ENCODE peak calls at places on chromosome 17, in eight cellular contexts. T is Panc1, V is pulmonary artery endothelial cell, M is tibial artery, N is midbrain, J is OCI-LY7, H is lower leg skin, F is fibroblast of villous mesenchyme. O is an unnamed sample.

GRCh38 chr17:80036715-80037477 is 454 bp downstream of the CCDC40 start:
- DNase-seq in T (no peak), V (no peak), M (no peak), N (no peak), J (no peak), H (peak), F (peak), O (no peak)

GRCh38 chr17:46942441-46943217 is 19.7 kb downstream of the GOSR2 start:
- DNase-seq in T (peak), V (peak), M (peak), N (peak), J (peak), H (peak), F (peak), O (no peak)

GRCh38 chr17:2405247-2405926 is 4.5 kb upstream of the MNT start:
- DNase-seq in T (no peak), V (no peak), M (no peak), N (no peak), J (no peak), H (peak), F (peak), O (no peak)

GRCh38 chr17:66932295-66932694 is 32.2 kb upstream of the CACNG4 start:
- DNase-seq in T (no peak), V (no peak), M (no peak), N (no peak), J (no peak), H (no peak), F (no peak), O (no peak)

GRCh38 chr17:149897-150575 is 12.7 kb downstream of the SCGB1C2 start:
- DNase-seq in T (no peak), V (no peak), M (peak), N (no peak), J (no peak), H (peak), F (no peak), O (no peak)

GRCh38 chr17:34121311-34121710 is 133.8 kb upstream of the CCL2 start:
- DNase-seq in T (no peak), V (no peak), M (no peak), N (no peak), J (no peak), H (no peak), F (no peak), O (no peak)

GRCh38 chr17:27793168-27793905 is 7.0 kb downstream of the NOS2 start:
- DNase-seq in T (no peak), V (no peak), M (no peak), N (peak), J (no peak), H (no peak), F (no peak), O (no peak)

GRCh38 chr17:75927286-75927922 is 13.4 kb downstream of the FBF1 start:
- DNase-seq in T (no peak), V (no peak), M (no peak), N (no peak), J (peak), H (no peak), F (peak), O (no peak)

GRCh38 chr17:73058022-73058421 is 34.5 kb downstream of the SLC39A11 start:
- DNase-seq in T (no peak), V (no peak), M (no peak), N (no peak), J (no peak), H (no peak), F (no peak), O (no peak)

GRCh38 chr17:66952681-66953638 is 11.5 kb upstream of the CACNG4 start:
- DNase-seq in T (no peak), V (no peak), M (no peak), N (no peak), J (no peak), H (no peak), F (no peak), O (no peak)

GRCh38 chr17:67442787-67443624 is 65.9 kb downstream of the PITPNC1 start:
- DNase-seq in T (no peak), V (peak), M (no peak), N (no peak), J (no peak), H (peak), F (peak), O (no peak)

GRCh38 chr17:38464251-38464722 is 36.0 kb downstream of the ARHGAP23 start:
- DNase-seq in T (no peak), V (no peak), M (peak), N (peak), J (no peak), H (peak), F (peak), O (no peak)

GRCh38 chr17:48011405-48012150 is 26.0 kb downstream of the COPZ2 start:
- DNase-seq in T (peak), V (no peak), M (no peak), N (no peak), J (peak), H (no peak), F (no peak), O (no peak)

GRCh38 chr17:208429-208828 is 27.0 kb upstream of the DOC2B start:
- DNase-seq in T (no peak), V (no peak), M (no peak), N (no peak), J (no peak), H (no peak), F (no peak), O (no peak)

GRCh38 chr17:29155235-29155965 is 24.8 kb downstream of the MYO18A start:
- DNase-seq in T (no peak), V (no peak), M (no peak), N (no peak), J (no peak), H (no peak), F (peak), O (no peak)

O was measured in glomerular endothelial cell.